ENCODE peak calls at places on chromosome 6, in nine cellular contexts. D is AG04450, F is MM.1S, R is mammary epithelial cell, M is AG04449, V is Panc1, S is stomach, B is NB4, E is cardiac muscle cell. T is an unnamed sample.

GRCh38 chr6:157035576-157035975 is 258.4 kb downstream of the ARID1B start:
- DNase-seq in D (no peak), F (no peak), R (no peak), M (no peak), V (no peak), S (no peak), B (no peak), E (no peak), T (no peak)

GRCh38 chr6:15244605-15245360 is 1.1 kb upstream of the JARID2 start:
- DNase-seq in D (no peak), F (peak), R (peak), M (no peak), V (no peak), S (peak), B (peak), E (peak), T (no peak)

GRCh38 chr6:151765444-151765886 is 42.0 kb upstream of the ESR1 start:
- DNase-seq in D (peak), F (peak), R (peak), M (peak), V (peak), S (no peak), B (peak), E (peak), T (peak)

GRCh38 chr6:144644776-144645175 is 359.6 kb downstream of the UTRN start:
- DNase-seq in D (no peak), F (no peak), R (no peak), M (no peak), V (no peak), S (no peak), B (no peak), E (no peak), T (no peak)

GRCh38 chr6:116665464-116665863 is 3.1 kb downstream of the ZUP1 start:
- DNase-seq in D (no peak), F (no peak), R (no peak), M (no peak), V (no peak), S (no peak), B (no peak), E (no peak), T (no peak)

GRCh38 chr6:108423982-108424695 is 129.3 kb downstream of the AFG1L start:
- DNase-seq in D (no peak), F (no peak), R (no peak), M (no peak), V (no peak), S (no peak), B (peak), E (no peak), T (no peak)

GRCh38 chr6:156269751-156270369 is 507.3 kb upstream of the ARID1B start:
- DNase-seq in D (no peak), F (no peak), R (no peak), M (no peak), V (no peak), S (no peak), B (no peak), E (no peak), T (no peak)

GRCh38 chr6:26432622-26433021 is 7.7 kb upstream of the BTN3A3 start:
- DNase-seq in D (no peak), F (no peak), R (no peak), M (no peak), V (no peak), S (no peak), B (no peak), E (no peak), T (no peak)

GRCh38 chr6:166529571-166529970 is 56.9 kb downstream of the RAMACL start:
- DNase-seq in D (no peak), F (no peak), R (no peak), M (no peak), V (no peak), S (no peak), B (peak), E (no peak), T (no peak)

GRCh38 chr6:165762125-165762524 is 99.1 kb upstream of the PDE10A start:
- DNase-seq in D (no peak), F (no peak), R (no peak), M (no peak), V (no peak), S (no peak), B (no peak), E (no peak), T (no peak)

GRCh38 chr6:24856954-24857670 is 58.4 kb upstream of the ARMH2 start:
- DNase-seq in D (no peak), F (no peak), R (no peak), M (no peak), V (no peak), S (no peak), B (no peak), E (peak), T (no peak)

GRCh38 chr6:7615611-7616383 is 25.8 kb downstream of the SNRNP48 start:
- DNase-seq in D (no peak), F (peak), R (peak), M (no peak), V (peak), S (peak), B (peak), E (peak), T (peak)

GRCh38 chr6:112372213-112372806 is 25.2 kb downstream of the RFPL4B start:
- DNase-seq in D (peak), F (peak), R (no peak), M (no peak), V (peak), S (no peak), B (peak), E (peak), T (no peak)

GRCh38 chr6:21771626-21772320 is 178.2 kb downstream of the SOX4 start:
- DNase-seq in D (no peak), F (no peak), R (no peak), M (no peak), V (no peak), S (no peak), B (no peak), E (no peak), T (no peak)

GRCh38 chr6:35492664-35493284 is 4.1 kb downstream of the TEAD3 start:
- DNase-seq in D (no peak), F (no peak), R (no peak), M (no peak), V (no peak), S (no peak), B (peak), E (no peak), T (no peak)

GRCh38 chr6:108535079-108535742 is 25.5 kb upstream of the FOXO3 start:
- DNase-seq in D (no peak), F (no peak), R (no peak), M (no peak), V (no peak), S (no peak), B (no peak), E (no peak), T (no peak)

GRCh38 chr6:168193816-168194701 is 115.0 kb upstream of the FRMD1 start:
- DNase-seq in D (no peak), F (no peak), R (no peak), M (no peak), V (no peak), S (peak), B (peak), E (no peak), T (no peak)

GRCh38 chr6:149043476-149044130 is 273.9 kb upstream of the TAB2 start:
- DNase-seq in D (no peak), F (no peak), R (no peak), M (no peak), V (no peak), S (no peak), B (peak), E (no peak), T (no peak)
- TF ChIP-seq CTCF in D (peak), F (peak), R (peak), M (peak), V (peak), S (no peak), B (peak), E (peak), T (peak)

GRCh38 chr6:159948199-159948598 is 20.7 kb upstream of the IGF2R start:
- DNase-seq in D (no peak), F (no peak), R (no peak), M (no peak), V (no peak), S (no peak), B (no peak), E (no peak), T (no peak)

GRCh38 chr6:159953091-159953581 is 15.7 kb upstream of the IGF2R start:
- DNase-seq in D (no peak), F (no peak), R (no peak), M (peak), V (no peak), S (peak), B (peak), E (no peak), T (no peak)

GRCh38 chr6:159955945-159956361 is 12.9 kb upstream of the IGF2R start:
- DNase-seq in D (no peak), F (no peak), R (no peak), M (no peak), V (no peak), S (no peak), B (no peak), E (no peak), T (no peak)

GRCh38 chr6:159951772-159952171 is 17.1 kb upstream of the IGF2R start:
- DNase-seq in D (no peak), F (no peak), R (no peak), M (no peak), V (no peak), S (no peak), B (no peak), E (no peak), T (no peak)

DNA sequence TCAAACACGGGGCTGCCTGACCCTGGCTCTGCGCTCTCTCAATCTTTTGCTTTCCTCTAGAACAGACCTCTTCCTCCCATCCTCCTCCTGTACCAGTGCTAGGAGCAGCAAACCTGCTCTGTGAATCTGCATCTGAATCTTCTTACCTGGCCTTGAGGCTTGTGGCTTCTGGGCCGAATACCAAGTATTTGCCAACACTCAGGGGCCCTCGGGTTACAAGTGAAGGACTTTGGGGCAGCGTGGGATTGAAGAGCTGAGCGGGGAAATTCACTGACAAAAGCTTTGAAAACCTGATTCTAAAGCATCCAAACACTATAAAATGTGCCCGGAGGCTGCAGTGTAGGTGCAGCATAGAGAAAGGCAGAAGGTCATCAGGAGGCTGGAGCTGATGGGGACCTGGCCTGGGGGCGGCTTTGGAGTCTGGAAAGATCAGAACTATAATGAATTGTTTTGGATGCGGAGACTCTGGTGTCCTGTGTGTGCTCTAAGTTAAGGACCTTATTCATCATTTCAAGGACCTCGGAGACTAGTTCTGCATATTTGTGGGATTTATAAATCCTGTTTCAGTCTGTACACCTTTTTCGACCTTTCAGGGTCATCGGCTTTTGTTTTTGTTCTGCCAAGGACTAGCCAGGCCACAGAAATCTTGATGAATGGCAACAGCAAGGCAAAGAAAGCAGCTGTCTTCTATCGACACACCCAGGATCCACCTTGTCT is 16.4 kb upstream of the IGF2R start:
- DNase-seq in D (no peak), F (no peak), R (no peak), M (no peak), V (no peak), S (no peak), B (no peak), E (no peak), T (no peak)
- H3K4me3 ChIP-seq in D (no peak), F (no peak), R (no peak), M (no peak), V (no peak), S (no peak), B (no peak), E (no peak), T (no peak)

DNA sequence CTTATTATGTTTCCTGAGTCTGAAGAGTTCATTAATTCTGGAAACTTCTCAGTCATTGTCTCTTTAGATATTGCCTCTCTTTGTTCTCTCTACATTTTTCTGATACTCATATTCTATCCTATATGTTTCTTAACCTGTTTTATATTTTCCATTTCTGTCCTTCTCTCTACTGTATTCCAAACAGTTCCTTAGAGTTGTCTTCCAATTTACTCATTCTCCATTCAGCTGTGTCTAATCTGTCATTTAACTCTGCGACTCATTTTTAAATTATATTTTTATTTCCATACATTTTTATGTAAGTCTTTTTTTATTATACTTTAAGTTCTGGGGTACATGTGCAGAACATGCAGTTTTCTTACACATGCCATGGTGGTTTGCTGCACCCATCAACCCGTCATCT is 251.8 kb downstream of the NRN1 start:
- DNase-seq in D (no peak), F (no peak), R (no peak), M (no peak), V (no peak), S (no peak), B (no peak), E (no peak), T (no peak)
- TF ChIP-seq CTCF in D (no peak), F (no peak), R (no peak), M (no peak), V (no peak), S (no peak), B (no peak), E (no peak), T (no peak)

GRCh38 chr6:53067307-53067706 is 2.1 kb downstream of the FBXO9 start:
- DNase-seq in D (no peak), F (no peak), R (no peak), M (no peak), V (no peak), S (no peak), B (no peak), E (no peak), T (no peak)

GRCh38 chr6:53067799-53068442 is 2.7 kb downstream of the FBXO9 start:
- DNase-seq in D (no peak), F (no peak), R (no peak), M (no peak), V (no peak), S (no peak), B (peak), E (no peak), T (no peak)

GRCh38 chr6:53065266-53066058 is at the start of gene FBXO9:
- DNase-seq in D (no peak), F (peak), R (no peak), M (no peak), V (no peak), S (peak), B (peak), E (peak), T (no peak)

GRCh38 chr6:53066059-53066406 is 829 bp downstream of the FBXO9 start:
- DNase-seq in D (no peak), F (no peak), R (peak), M (no peak), V (no peak), S (peak), B (no peak), E (no peak), T (no peak)

GRCh38 chr6:53066874-53067273 is 1.7 kb downstream of the FBXO9 start:
- DNase-seq in D (no peak), F (no peak), R (no peak), M (no peak), V (no peak), S (no peak), B (no peak), E (no peak), T (no peak)
- H3K4me3 ChIP-seq in D (peak), F (no peak), R (no peak), M (peak), V (no peak), S (peak), B (peak), E (no peak), T (no peak)

GRCh38 chr6:55963301-55963700 is 87.9 kb upstream of the BMP5 start:
- DNase-seq in D (no peak), F (no peak), R (no peak), M (no peak), V (no peak), S (no peak), B (peak), E (peak), T (no peak)
- TF ChIP-seq CTCF in D (peak), F (peak), R (peak), M (peak), V (peak), S (no peak), B (peak), E (peak), T (peak)

GRCh38 chr6:125302840-125303511 is 1.2 kb upstream of the HDDC2 start:
- DNase-seq in D (no peak), F (no peak), R (no peak), M (no peak), V (no peak), S (no peak), B (no peak), E (no peak), T (no peak)
- H3K4me3 ChIP-seq in D (no peak), F (no peak), R (no peak), M (no peak), V (no peak), S (no peak), B (no peak), E (no peak), T (no peak)